ENCODE peak calls at places on chromosomes 7 and 10, in ten cellular contexts. T, O, N, Q, H, S, A, X, E and R are unnamed samples.

GRCh38 chr7:91600112-91600511 is 280.4 kb downstream of the MTERF1 start:
- DNase-seq in O (no peak), Q (no peak), T (no peak), X (no peak), S (no peak), H (no peak), E (no peak), N (no peak), A (no peak), R (no peak)

GRCh38 chr10:125562737-125563136 is 120.2 kb downstream of the TEX36 start:
- DNase-seq in E (no peak), N (no peak), O (no peak), T (no peak), Q (no peak), X (no peak), S (no peak), A (no peak), H (no peak), R (no peak)

GRCh38 chr10:120607710-120608703 is 151.0 kb downstream of the PLPP4 start:
- DNase-seq in S (no peak), H (no peak), A (no peak), X (no peak), T (no peak), O (no peak), Q (no peak), E (no peak), N (no peak), R (no peak)

GRCh38 chr10:69506834-69507643 is 55.8 kb downstream of the TSPAN15 start:
- DNase-seq in T (no peak), X (no peak), A (no peak), S (no peak), O (no peak), Q (peak; percentile 55), N (no peak), H (peak; percentile 16), E (no peak), R (no peak)

GRCh38 chr10:110852255-110852896 is 19.4 kb upstream of the PDCD4 start:
- DNase-seq in N (no peak), E (no peak), A (no peak), H (peak; percentile 78), S (no peak), O (no peak), Q (no peak), T (no peak), X (no peak), R (no peak)

GRCh38 chr7:68964060-68964459 is 634.2 kb upstream of the AUTS2 start:
- DNase-seq in H (no peak), Q (no peak), E (no peak), T (no peak), O (no peak), S (no peak), A (no peak), N (no peak), X (peak; percentile 60), R (no peak)

GRCh38 chr10:16520900-16521299 is 779 bp downstream of the C1QL3 start:
- DNase-seq in X (peak; percentile 10), T (peak; percentile 52), A (no peak), N (peak; percentile 22), O (peak; percentile 14), E (no peak), S (no peak), H (peak; percentile 51), Q (peak; percentile 90), R (no peak)

GRCh38 chr7:117124585-117125220 is 171.4 kb downstream of the ST7 start:
- DNase-seq in X (peak; percentile 93), A (peak; percentile 34), O (peak; percentile 97), Q (no peak), N (peak; percentile 39), E (peak; percentile 74), S (peak; percentile 94), T (peak; percentile 12), H (peak; percentile 87), R (peak; percentile 82)

GRCh38 chr10:79027147-79028055 is 41.4 kb upstream of the ZMIZ1 start:
- DNase-seq in H (peak; percentile 45), Q (peak; percentile 53), S (no peak), E (no peak), X (no peak), A (no peak), T (no peak), O (no peak), N (no peak), R (no peak)

GRCh38 chr7:96719164-96719563 is 9.5 kb upstream of the SEM1 start:
- DNase-seq in T (peak; percentile 63), N (no peak), S (no peak), A (no peak), X (no peak), E (no peak), O (no peak), Q (no peak), H (no peak), R (no peak)

GRCh38 chr10:89540550-89540949 is 5.2 kb upstream of the SLC16A12 start:
- DNase-seq in E (no peak), O (peak; percentile 74), N (no peak), Q (peak; percentile 94), X (peak; percentile 33), A (no peak), S (no peak), T (no peak), H (no peak), R (no peak)

GRCh38 chr10:22475527-22475856 is 130.2 kb downstream of the SPAG6 start:
- DNase-seq in X (no peak), T (no peak), S (no peak), N (no peak), Q (no peak), O (no peak), E (no peak), A (no peak), H (no peak), R (no peak)

GRCh38 chr10:93514496-93514895 is 18.1 kb downstream of the CEP55 start:
- DNase-seq in H (no peak), E (no peak), O (peak; percentile 51), N (no peak), S (no peak), X (no peak), A (no peak), Q (no peak), T (no peak), R (no peak)

GRCh38 chr7:78443811-78444210 is 645.2 kb downstream of the PHTF2 start:
- DNase-seq in T (no peak), X (no peak), S (no peak), E (no peak), O (no peak), H (no peak), N (no peak), Q (no peak), A (no peak), R (no peak)

GRCh38 chr10:59006511-59007306 is 169.7 kb upstream of the PHYHIPL start:
- DNase-seq in T (no peak), H (no peak), X (peak; percentile 80), Q (peak; percentile 82), N (no peak), O (peak; percentile 87), S (peak; percentile 42), E (no peak), A (no peak), R (peak; percentile 38)

GRCh38 chr10:29142516-29143314 is 146.2 kb upstream of the LYZL1 start:
- DNase-seq in A (no peak), T (no peak), E (no peak), S (no peak), Q (no peak), X (no peak), H (peak; percentile 29), O (no peak), N (no peak), R (no peak)
- H3K4me3 ChIP-seq in A (no peak overlapping the region), T (no peak overlapping the region), E (no peak overlapping the region), S (no peak overlapping the region), Q (no peak overlapping the region), X (no peak overlapping the region), H (no peak overlapping the region), O (no peak overlapping the region), N (no peak overlapping the region), R (no peak overlapping the region)

DNA sequence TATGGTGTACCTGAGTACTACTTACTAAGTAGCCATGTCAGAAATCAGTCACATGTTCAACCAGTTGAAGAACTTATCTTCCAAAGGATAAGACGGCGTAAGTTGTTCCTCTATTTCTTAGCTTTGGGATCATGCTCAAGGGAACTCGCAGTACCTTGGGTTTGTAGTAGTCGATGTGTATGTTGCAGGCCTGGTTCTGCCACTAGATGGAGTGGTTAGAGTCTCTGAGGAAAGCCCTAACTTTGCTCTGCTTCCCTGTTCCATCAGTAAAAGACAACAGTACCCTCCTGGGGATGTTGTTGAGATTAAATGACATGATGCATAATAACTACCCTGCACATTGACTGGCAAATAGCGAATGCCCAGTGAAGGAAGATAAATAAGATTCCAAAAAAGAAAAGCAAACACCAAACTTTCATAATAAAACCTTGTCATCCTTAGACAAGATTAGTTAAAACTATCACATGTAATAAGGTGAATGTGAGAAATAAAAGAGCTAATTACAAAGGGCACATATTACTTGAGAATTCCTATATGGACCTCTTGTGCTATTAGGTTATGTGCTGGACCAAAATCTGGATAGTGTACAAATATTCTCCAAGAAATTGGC is 165.9 kb downstream of the ABCA13 start:
- DNase-seq in S (no peak), X (peak; percentile 14), A (no peak), Q (no peak), N (no peak), O (peak; percentile 35), E (no peak), H (peak; percentile 50), T (peak; percentile 40), R (no peak)
- TF ChIP-seq CTCF in S (peak; percentile 44), X (peak; percentile 47), A (peak; percentile 71), Q (peak; percentile 69), N (peak; percentile 45), O (peak; percentile 67), E (no peak), H (peak; percentile 59), T (peak; percentile 54), R (peak; percentile 63)

GRCh38 chr10:1492641-1493040 is 244.7 kb downstream of the ADARB2 start:
- DNase-seq in X (no peak), H (no peak), E (no peak), Q (no peak), A (no peak), O (no peak), N (no peak), T (no peak), S (no peak), R (no peak)
- H3K4me3 ChIP-seq in X (no peak overlapping the region), H (no peak overlapping the region), E (no peak overlapping the region), Q (no peak overlapping the region), A (no peak overlapping the region), O (no peak overlapping the region), N (no peak overlapping the region), T (no peak overlapping the region), S (no peak overlapping the region), R (no peak overlapping the region)

GRCh38 chr7:110868458-110868857 is 222.5 kb upstream of the LRRN3 start:
- DNase-seq in S (no peak), N (no peak), A (no peak), X (no peak), T (no peak), E (no peak), Q (no peak), O (peak; percentile 28), H (no peak), R (no peak)

GRCh38 chr7:110875346-110875745 is 215.6 kb upstream of the LRRN3 start:
- DNase-seq in A (no peak), X (no peak), H (no peak), O (no peak), N (no peak), T (no peak), Q (no peak), E (no peak), S (no peak), R (no peak)

GRCh38 chr7:110871856-110872255 is 219.1 kb upstream of the LRRN3 start:
- DNase-seq in S (no peak), H (no peak), E (no peak), O (no peak), T (no peak), X (no peak), Q (no peak), A (no peak), N (no peak), R (no peak)

GRCh38 chr7:110870926-110871325 is 220.0 kb upstream of the LRRN3 start:
- DNase-seq in S (no peak), T (no peak), N (no peak), E (no peak), A (no peak), Q (no peak), X (no peak), O (no peak), H (no peak), R (no peak)
- TF ChIP-seq CTCF in S (no peak), T (no peak), N (no peak), E (no peak), A (no peak), Q (no peak), X (no peak), O (no peak), H (no peak), R (no peak)